ENCODE peak calls at places on chromosomes 3 and 15, in seven cellular contexts. C is GM12878, K is SK-N-SH, Q is HepG2, B is HCT116, M is H1, L is K562. V is an unnamed sample.

GRCh38 chr3:175837962-175838361 is 978.8 kb downstream of the NAALADL2 start:
- DNase-seq in B (no peak), C (no peak), K (no peak), M (no peak), L (no peak), Q (no peak), V (no peak)

GRCh38 chr15:58298883-58299282 is 132.9 kb upstream of the LIPC start:
- DNase-seq in K (no peak), Q (no peak), B (no peak), M (no peak), C (no peak), L (no peak), V (no peak)

GRCh38 chr3:183541738-183542137 is 13.8 kb downstream of the KLHL6 start:
- DNase-seq in Q (no peak), C (no peak), L (no peak), B (no peak), M (no peak), K (no peak), V (no peak)

GRCh38 chr3:64902991-64903390 is 215.2 kb upstream of the ADAMTS9 start:
- DNase-seq in K (no peak), M (no peak), L (no peak), Q (no peak), B (no peak), C (no peak), V (no peak)

GRCh38 chr3:144737281-144737680 is 765.7 kb downstream of the DIPK2A start:
- DNase-seq in B (no peak), K (no peak), L (no peak), M (no peak), C (no peak), Q (no peak), V (no peak)

GRCh38 chr15:45714501-45715488 is 80.0 kb downstream of the SQOR start:
- DNase-seq in B (peak), L (peak), Q (peak), C (no peak), K (peak), M (peak), V (no peak)

GRCh38 chr3:67509471-67510075 is 144.8 kb downstream of the SUCLG2 start:
- DNase-seq in M (no peak), K (no peak), L (no peak), B (no peak), C (no peak), Q (no peak), V (no peak)

GRCh38 chr3:4824948-4825325 is 154.3 kb upstream of the BHLHE40 start:
- DNase-seq in M (peak), B (peak), L (peak), Q (peak), C (no peak), K (no peak), V (peak)

GRCh38 chr3:11459147-11459837 is 184.4 kb downstream of the VGLL4 start:
- DNase-seq in Q (no peak), L (no peak), K (no peak), M (no peak), B (no peak), C (no peak), V (no peak)

GRCh38 chr3:51391566-51392300 is 648 bp downstream of the RBM15B start:
- DNase-seq in Q (no peak), L (peak), M (peak), B (no peak), K (peak), C (no peak), V (no peak)

GRCh38 chr15:62301993-62302665 is 137.0 kb upstream of the C2CD4B start:
- DNase-seq in L (no peak), Q (no peak), M (no peak), B (no peak), C (no peak), K (peak), V (no peak)

GRCh38 chr15:45377630-45378148 is 655 bp downstream of the GATM start:
- DNase-seq in Q (no peak), M (peak), B (no peak), C (no peak), K (peak), L (no peak), V (no peak)

GRCh38 chr15:98525625-98526024 is 122.7 kb upstream of the IGF1R start:
- DNase-seq in M (no peak), B (no peak), C (no peak), K (no peak), Q (no peak), L (no peak), V (no peak)

GRCh38 chr3:4889896-4890295 is 89.3 kb upstream of the BHLHE40 start:
- DNase-seq in Q (peak), M (no peak), K (peak), C (no peak), B (no peak), L (no peak), V (no peak)

GRCh38 chr3:9139366-9139765 is 110.1 kb downstream of the SRGAP3 start:
- DNase-seq in L (no peak), B (no peak), Q (no peak), M (no peak), C (no peak), K (no peak), V (no peak)

GRCh38 chr15:100515758-100516157 is 13.0 kb downstream of the CERS3 start:
- DNase-seq in M (no peak), B (no peak), K (no peak), C (no peak), L (no peak), Q (no peak), V (no peak)

GRCh38 chr3:101163554-101163953 is 156.8 kb downstream of the IMPG2 start:
- DNase-seq in Q (no peak), L (no peak), M (no peak), C (no peak), B (no peak), K (no peak), V (no peak)

GRCh38 chr15:61404567-61404966 is 175.5 kb upstream of the RORA start:
- DNase-seq in C (no peak), Q (no peak), K (no peak), B (no peak), L (no peak), M (no peak), V (peak)

GRCh38 chr3:161600185-161600584 is 103.6 kb downstream of the OTOL1 start:
- DNase-seq in M (no peak), C (no peak), K (no peak), L (no peak), Q (no peak), B (no peak), V (peak)

GRCh38 chr3:161267646-161268045 is 46.5 kb downstream of the NMD3 start:
- DNase-seq in C (no peak), Q (no peak), M (no peak), B (no peak), L (no peak), K (no peak), V (no peak)

GRCh38 chr3:14358426-14359211 is 43.8 kb upstream of the SLC6A6 start:
- DNase-seq in K (no peak), M (no peak), Q (no peak), C (no peak), L (no peak), B (no peak), V (no peak)

GRCh38 chr3:160929595-160929994 is 173.6 kb downstream of the PPM1L start:
- DNase-seq in M (no peak), K (peak), Q (no peak), C (no peak), L (no peak), B (no peak), V (peak)

GRCh38 chr15:79956354-79956939 is 14.5 kb downstream of the BCL2A1 start:
- DNase-seq in K (no peak), B (no peak), M (no peak), Q (no peak), L (no peak), C (no peak), V (no peak)
- TF ChIP-seq JUND in K (no peak), B (no peak), M (no peak), Q (no peak), L (no peak), C (no peak), V (no peak)

GRCh38 chr3:187833799-187834578 is 88.7 kb upstream of the BCL6 start:
- DNase-seq in L (no peak), C (no peak), M (peak), Q (no peak), B (no peak), K (no peak), V (no peak)
- TF ChIP-seq JUND in L (no peak), C (no peak), M (no peak), Q (no peak), B (no peak), K (no peak), V (no peak)

GRCh38 chr3:38002940-38003339 is 12.4 kb downstream of the VILL start:
- DNase-seq in M (no peak), K (no peak), B (no peak), C (no peak), L (no peak), Q (no peak), V (no peak)

GRCh38 chr3:38003817-38004414 is 13.3 kb downstream of the VILL start:
- DNase-seq in L (no peak), B (no peak), K (no peak), Q (no peak), M (no peak), C (no peak), V (no peak)

GRCh38 chr3:38004415-38005075 is 14.0 kb downstream of the VILL start:
- DNase-seq in M (peak), L (peak), B (peak), K (peak), C (no peak), Q (peak), V (peak)

GRCh38 chr3:38002291-38002876 is 11.8 kb downstream of the VILL start:
- DNase-seq in K (no peak), Q (no peak), B (no peak), L (no peak), M (no peak), C (no peak), V (no peak)

DNA sequence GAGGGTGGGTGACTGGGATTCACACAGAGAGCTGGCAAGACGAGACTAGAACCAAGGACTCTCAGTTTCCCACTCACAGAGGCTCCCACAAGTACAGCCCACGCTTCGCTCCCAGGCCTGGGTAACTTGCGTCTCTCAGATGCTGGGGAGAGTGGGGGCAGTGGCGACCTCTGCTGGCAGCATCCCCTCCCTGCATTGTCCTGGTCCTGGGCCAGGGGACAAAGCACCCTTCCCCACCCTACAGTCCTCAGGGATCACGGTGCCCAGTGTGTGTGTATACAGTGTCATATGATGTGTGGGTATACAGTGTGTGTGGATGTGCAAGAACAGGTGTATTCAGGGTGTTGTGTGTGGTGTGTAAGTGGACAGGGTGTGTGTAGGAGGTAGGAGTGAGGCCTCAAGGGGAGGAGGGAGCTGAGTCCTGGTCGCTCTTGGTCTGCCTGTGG is 12.8 kb downstream of the VILL start:
- DNase-seq in M (peak), B (no peak), C (no peak), L (peak), K (peak), Q (peak), V (no peak)
- TF ChIP-seq JUND in M (no peak), B (no peak), C (no peak), L (no peak), K (no peak), Q (no peak), V (no peak)

DNA sequence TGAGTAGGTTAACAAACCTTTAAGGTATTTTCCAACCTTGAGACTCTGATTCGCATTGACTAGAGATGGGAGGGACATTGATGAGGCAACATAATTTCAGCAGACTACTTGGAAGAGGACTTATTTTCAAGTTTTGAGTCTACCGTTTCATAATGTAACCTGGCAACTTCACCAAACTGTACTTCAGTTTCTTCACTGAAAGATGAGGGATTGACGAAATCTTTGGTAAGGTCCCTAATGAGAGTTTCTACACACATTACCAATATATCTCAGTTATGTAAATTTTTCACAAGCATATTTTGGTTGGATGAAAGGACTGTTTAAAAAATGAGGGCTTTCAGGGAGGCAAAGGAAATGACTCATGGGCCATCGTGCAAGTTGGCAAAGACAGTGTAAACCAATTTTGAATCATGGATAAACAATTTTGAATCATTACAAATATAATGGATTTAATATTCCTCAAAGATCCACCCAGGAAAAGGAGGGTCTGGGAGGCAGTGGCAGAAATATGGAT is 28.7 kb upstream of the SEMA6D start:
- DNase-seq in B (no peak), K (no peak), M (no peak), C (no peak), L (no peak), Q (no peak), V (no peak)
- TF ChIP-seq JUND in B (no peak), K (no peak), M (no peak), C (no peak), L (no peak), Q (no peak), V (no peak)

GRCh38 chr15:92711457-92711831 is 55.9 kb upstream of the FAM174B start:
- DNase-seq in Q (no peak), B (no peak), L (no peak), K (no peak), C (no peak), M (peak), V (no peak)

GRCh38 chr15:92719024-92719423 is 63.4 kb upstream of the FAM174B start:
- DNase-seq in B (no peak), M (no peak), K (no peak), C (no peak), L (no peak), Q (no peak), V (no peak)

GRCh38 chr15:92714071-92714456 is 58.5 kb upstream of the FAM174B start:
- DNase-seq in Q (no peak), K (peak), B (no peak), L (no peak), M (no peak), C (no peak), V (peak)

GRCh38 chr15:92715753-92716152 is 60.2 kb upstream of the FAM174B start:
- DNase-seq in C (no peak), M (no peak), K (no peak), B (no peak), L (no peak), Q (no peak), V (no peak)

GRCh38 chr15:92714457-92715401 is 59.2 kb upstream of the FAM174B start:
- DNase-seq in C (peak), L (peak), K (peak), Q (peak), B (peak), M (peak), V (peak)
- TF ChIP-seq JUND in C (no peak), L (no peak), K (no peak), Q (no peak), B (no peak), M (no peak), V (no peak)

DNA sequence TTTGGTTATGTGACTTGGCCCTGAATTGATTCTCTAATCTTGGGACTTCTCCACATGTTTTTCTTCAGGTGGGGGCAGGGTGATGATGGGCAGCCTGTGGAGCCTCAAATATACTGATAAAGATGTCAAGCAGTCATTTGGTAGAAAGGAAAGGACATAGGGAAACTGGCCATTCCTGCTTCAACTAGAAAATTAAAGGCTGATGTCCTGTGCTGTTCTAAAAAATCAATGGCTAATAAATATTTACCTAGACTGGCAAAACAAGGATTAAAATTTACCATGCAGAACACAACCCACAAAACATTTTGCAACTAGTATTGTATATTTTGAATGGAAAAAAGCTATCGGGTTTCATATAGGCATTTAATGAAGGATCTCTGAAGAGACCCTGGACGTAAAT is 133.7 kb downstream of the GADL1 start:
- DNase-seq in B (no peak), L (no peak), K (no peak), C (no peak), M (no peak), Q (no peak), V (no peak)
- TF ChIP-seq JUND in B (no peak), L (no peak), K (no peak), C (no peak), M (no peak), Q (no peak), V (no peak)

DNA sequence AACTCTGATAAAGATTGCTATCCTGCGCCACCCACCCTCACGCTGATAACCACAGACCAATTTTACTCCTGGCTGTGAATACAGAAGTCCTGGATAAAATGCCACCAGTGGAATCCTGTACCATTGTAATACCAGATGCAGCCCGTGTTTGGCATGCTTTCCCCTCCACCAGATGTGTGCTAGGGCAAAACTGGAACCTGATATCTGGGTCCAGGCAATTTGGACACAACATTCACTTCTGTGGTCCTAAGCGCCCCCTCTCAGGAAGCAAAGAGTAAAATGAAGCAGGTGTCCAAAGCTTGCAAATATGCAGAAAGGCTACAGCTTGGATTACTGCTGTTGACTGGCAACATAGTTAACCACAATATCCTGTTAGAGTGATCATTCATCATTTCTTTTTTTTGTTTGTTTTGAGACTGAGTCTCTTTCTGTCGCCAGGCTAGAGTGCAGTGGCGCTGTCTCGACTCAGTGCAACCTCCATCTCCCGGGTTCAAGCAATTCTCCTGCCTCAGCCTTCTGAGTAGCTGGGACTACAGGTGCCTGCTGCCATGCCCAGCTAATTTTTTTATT is 32.8 kb downstream of the LOXL1 start:
- DNase-seq in B (no peak), M (no peak), Q (no peak), C (no peak), K (no peak), L (no peak), V (no peak)
- TF ChIP-seq JUND in B (no peak), M (no peak), Q (no peak), C (no peak), K (no peak), L (no peak), V (no peak)

V was measured in T47D.